ENCODE peak calls at places on chromosomes 1 and 21, in four cellular contexts. Y is pancreas, L is AG09319, R is prostate gland. G is an unnamed sample.

GRCh38 chr1:1318131-1318652 is 6.3 kb downstream of the INTS11 start:
- DNase-seq in Y (peak), L (peak), R (peak), G (no peak)

GRCh38 chr1:8004113-8004802 is 21.9 kb downstream of the ERRFI1 start:
- DNase-seq in Y (peak), L (no peak), R (peak), G (no peak)

GRCh38 chr1:225657462-225657989 is 4.6 kb upstream of the ENAH start:
- DNase-seq in Y (no peak), L (no peak), R (peak), G (no peak)

GRCh38 chr1:1925437-1926345 is 6.6 kb upstream of the TMEM52 start:
- DNase-seq in Y (peak), L (no peak), R (no peak), G (no peak)

GRCh38 chr1:186980400-186980799 is 151.7 kb downstream of the PLA2G4A start:
- DNase-seq in Y (no peak), L (no peak), R (no peak), G (no peak)

GRCh38 chr1:94154989-94155388 is 34.0 kb upstream of the ABCA4 start:
- DNase-seq in Y (no peak), L (no peak), R (no peak), G (no peak)

GRCh38 chr21:45392206-45392971 is 12.6 kb upstream of the COL18A1 start:
- DNase-seq in Y (peak), L (no peak), R (no peak), G (no peak)

GRCh38 chr1:11069233-11069950 is 9.6 kb upstream of the SRM start:
- DNase-seq in Y (no peak), L (no peak), R (no peak), G (no peak)

GRCh38 chr1:40539338-40539737 is 7.9 kb downstream of the ZNF684 start:
- DNase-seq in Y (no peak), L (no peak), R (no peak), G (no peak)

GRCh38 chr21:33278736-33279135 is 12.6 kb downstream of the IL10RB start:
- DNase-seq in Y (no peak), L (no peak), R (no peak), G (no peak)

GRCh38 chr21:18493420-18493819 is 89.8 kb upstream of the TMPRSS15 start:
- DNase-seq in Y (no peak), L (no peak), R (no peak), G (no peak)

GRCh38 chr1:223363057-223363855 is 720 bp downstream of the SUSD4 start:
- DNase-seq in Y (peak), L (no peak), R (no peak), G (peak)

GRCh38 chr1:106937104-106937503 is 119.4 kb upstream of the PRMT6 start:
- DNase-seq in Y (no peak), L (no peak), R (no peak), G (no peak)

GRCh38 chr1:160087118-160087662 is 5.9 kb downstream of the KCNJ9 start:
- DNase-seq in Y (no peak), L (no peak), R (no peak), G (no peak)

GRCh38 chr1:10698726-10699469 is 97.5 kb downstream of the CASZ1 start:
- DNase-seq in Y (no peak), L (no peak), R (no peak), G (no peak)

GRCh38 chr21:39630191-39630591 is 17.5 kb downstream of the B3GALT5 start:
- DNase-seq in Y (no peak), L (no peak), R (no peak), G (no peak)

GRCh38 chr1:63653971-63654370 is 60.8 kb downstream of the PGM1 start:
- DNase-seq in Y (no peak), L (no peak), R (no peak), G (no peak)

GRCh38 chr1:91026777-91027176 is 4.9 kb upstream of the ZNF644 start:
- DNase-seq in Y (no peak), L (no peak), R (no peak), G (no peak)

GRCh38 chr1:33443067-33443704 is 12.3 kb upstream of the PHC2 start:
- DNase-seq in Y (no peak), L (no peak), R (no peak), G (no peak)

GRCh38 chr1:4584471-4584870 is 69.9 kb upstream of the AJAP1 start:
- DNase-seq in Y (no peak), L (no peak), R (no peak), G (no peak)

GRCh38 chr1:11352058-11352715 is 79.2 kb downstream of the UBIAD1 start:
- DNase-seq in Y (no peak), L (no peak), R (no peak), G (no peak)

GRCh38 chr1:229129306-229130027 is 141.4 kb upstream of the RAB4A start:
- DNase-seq in Y (no peak), L (no peak), R (no peak), G (no peak)

GRCh38 chr1:223500560-223501425 is 107.6 kb downstream of the CCDC185 start:
- DNase-seq in Y (no peak), L (peak), R (peak), G (no peak)

GRCh38 chr21:34642211-34643075 is 26.4 kb upstream of the CLIC6 start:
- DNase-seq in Y (no peak), L (no peak), R (no peak), G (no peak)

GRCh38 chr1:39272027-39272790 is 67.7 kb downstream of the MACF1 start:
- DNase-seq in Y (peak), L (no peak), R (no peak), G (no peak)

GRCh38 chr1:214002472-214002871 is 14.7 kb downstream of the PROX1 start:
- DNase-seq in Y (no peak), L (no peak), R (no peak), G (no peak)

GRCh38 chr1:232248276-232248803 is 381.6 kb downstream of the SIPA1L2 start:
- DNase-seq in Y (no peak), L (no peak), R (no peak), G (no peak)

GRCh38 chr1:55813619-55814018 is 598.5 kb upstream of the USP24 start:
- DNase-seq in Y (peak), L (peak), R (no peak), G (no peak)

GRCh38 chr1:10980841-10981727 is 31.4 kb upstream of the TARDBP start:
- DNase-seq in Y (no peak), L (peak), R (no peak), G (peak)

GRCh38 chr1:59355361-59355760 is 58.5 kb downstream of the FGGY start:
- DNase-seq in Y (no peak), L (no peak), R (no peak), G (no peak)

GRCh38 chr21:44012474-44013379 is 618 bp downstream of the TRAPPC10 start:
- DNase-seq in Y (peak), L (no peak), R (peak), G (peak)

GRCh38 chr21:41251961-41252642 is 64.5 kb upstream of the FAM3B start:
- DNase-seq in Y (no peak), L (no peak), R (no peak), G (no peak)

GRCh38 chr1:48203287-48203900 is 19.1 kb upstream of the SLC5A9 start:
- DNase-seq in Y (no peak), L (no peak), R (no peak), G (no peak)

GRCh38 chr1:56663846-56664245 is 18.7 kb downstream of the PRKAA2 start:
- DNase-seq in Y (no peak), L (no peak), R (no peak), G (no peak)

G was measured in neural crest cell.